ENCODE peak calls at places on chromosomes 3 and 15, in nine cellular contexts. One of them, this sample, is unnamed.

GRCh38 chr3:158748237-158748828 is 16.1 kb upstream of the RARRES1 start:
- DNase-seq in stimulated activated naive CD4-positive, alpha-beta T cell: no peak
- DNase-seq in MM.1S: no peak
- DNase-seq in CD14-positive monocyte: peak
- DNase-seq in RWPE1: no peak
- DNase-seq in activated CD8-positive, alpha-beta memory T cell treated with anti-CD3 and anti-CD28 coated beads, Interleukin-2, amount 50 U/mL, for 48 hours: no peak
- DNase-seq in COLO829: no peak
- DNase-seq in Daoy: no peak
- DNase-seq in aorta: peak
- DNase-seq in this sample: peak

GRCh38 chr3:179969525-179969924 is 67.2 kb downstream of the PEX5L start:
- DNase-seq in stimulated activated naive CD4-positive, alpha-beta T cell: no peak
- DNase-seq in MM.1S: no peak
- DNase-seq in CD14-positive monocyte: no peak
- DNase-seq in RWPE1: peak
- DNase-seq in activated CD8-positive, alpha-beta memory T cell treated with anti-CD3 and anti-CD28 coated beads, Interleukin-2, amount 50 U/mL, for 48 hours: no peak
- DNase-seq in COLO829: no peak
- DNase-seq in Daoy: peak
- DNase-seq in aorta: no peak
- DNase-seq in this sample: no peak

GRCh38 chr3:133745981-133746721 is at the start of gene TF:
- DNase-seq in stimulated activated naive CD4-positive, alpha-beta T cell: no peak
- DNase-seq in MM.1S: no peak
- DNase-seq in CD14-positive monocyte: no peak
- DNase-seq in RWPE1: no peak
- DNase-seq in activated CD8-positive, alpha-beta memory T cell treated with anti-CD3 and anti-CD28 coated beads, Interleukin-2, amount 50 U/mL, for 48 hours: no peak
- DNase-seq in COLO829: peak
- DNase-seq in Daoy: no peak
- DNase-seq in aorta: peak
- DNase-seq in this sample: no peak

GRCh38 chr15:28969511-28970085 is 83.8 kb downstream of the APBA2 start:
- DNase-seq in stimulated activated naive CD4-positive, alpha-beta T cell: no peak
- DNase-seq in MM.1S: no peak
- DNase-seq in CD14-positive monocyte: no peak
- DNase-seq in RWPE1: no peak
- DNase-seq in activated CD8-positive, alpha-beta memory T cell treated with anti-CD3 and anti-CD28 coated beads, Interleukin-2, amount 50 U/mL, for 48 hours: peak
- DNase-seq in COLO829: no peak
- DNase-seq in Daoy: peak
- DNase-seq in aorta: no peak
- DNase-seq in this sample: peak

GRCh38 chr3:197511853-197512635 is 43.7 kb downstream of the BDH1 start:
- DNase-seq in stimulated activated naive CD4-positive, alpha-beta T cell: no peak
- DNase-seq in MM.1S: no peak
- DNase-seq in CD14-positive monocyte: no peak
- DNase-seq in RWPE1: no peak
- DNase-seq in activated CD8-positive, alpha-beta memory T cell treated with anti-CD3 and anti-CD28 coated beads, Interleukin-2, amount 50 U/mL, for 48 hours: no peak
- DNase-seq in COLO829: no peak
- DNase-seq in Daoy: no peak
- DNase-seq in aorta: no peak
- DNase-seq in this sample: no peak

GRCh38 chr3:40323946-40324345 is 14.4 kb downstream of the EIF1B start:
- DNase-seq in stimulated activated naive CD4-positive, alpha-beta T cell: no peak
- DNase-seq in MM.1S: no peak
- DNase-seq in CD14-positive monocyte: no peak
- DNase-seq in RWPE1: no peak
- DNase-seq in activated CD8-positive, alpha-beta memory T cell treated with anti-CD3 and anti-CD28 coated beads, Interleukin-2, amount 50 U/mL, for 48 hours: no peak
- DNase-seq in COLO829: no peak
- DNase-seq in Daoy: no peak
- DNase-seq in aorta: no peak
- DNase-seq in this sample: no peak

GRCh38 chr3:113063126-113063894 is 72.5 kb downstream of the GTPBP8 start:
- DNase-seq in stimulated activated naive CD4-positive, alpha-beta T cell: no peak
- DNase-seq in MM.1S: no peak
- DNase-seq in CD14-positive monocyte: no peak
- DNase-seq in RWPE1: peak
- DNase-seq in activated CD8-positive, alpha-beta memory T cell treated with anti-CD3 and anti-CD28 coated beads, Interleukin-2, amount 50 U/mL, for 48 hours: no peak
- DNase-seq in COLO829: no peak
- DNase-seq in Daoy: peak
- DNase-seq in aorta: no peak
- DNase-seq in this sample: no peak

GRCh38 chr15:42163291-42163690 is 6.9 kb upstream of the PLA2G4F start:
- DNase-seq in stimulated activated naive CD4-positive, alpha-beta T cell: no peak
- DNase-seq in MM.1S: no peak
- DNase-seq in CD14-positive monocyte: no peak
- DNase-seq in RWPE1: no peak
- DNase-seq in activated CD8-positive, alpha-beta memory T cell treated with anti-CD3 and anti-CD28 coated beads, Interleukin-2, amount 50 U/mL, for 48 hours: no peak
- DNase-seq in COLO829: no peak
- DNase-seq in Daoy: no peak
- DNase-seq in aorta: no peak
- DNase-seq in this sample: no peak

GRCh38 chr3:23567917-23568316 is 237.8 kb upstream of the UBE2E1 start:
- DNase-seq in stimulated activated naive CD4-positive, alpha-beta T cell: no peak
- DNase-seq in MM.1S: peak
- DNase-seq in CD14-positive monocyte: no peak
- DNase-seq in RWPE1: peak
- DNase-seq in activated CD8-positive, alpha-beta memory T cell treated with anti-CD3 and anti-CD28 coated beads, Interleukin-2, amount 50 U/mL, for 48 hours: no peak
- DNase-seq in COLO829: peak
- DNase-seq in Daoy: peak
- DNase-seq in aorta: peak
- DNase-seq in this sample: peak

GRCh38 chr3:41431386-41431785 is 232.1 kb downstream of the CTNNB1 start:
- DNase-seq in stimulated activated naive CD4-positive, alpha-beta T cell: no peak
- DNase-seq in MM.1S: no peak
- DNase-seq in CD14-positive monocyte: no peak
- DNase-seq in RWPE1: no peak
- DNase-seq in activated CD8-positive, alpha-beta memory T cell treated with anti-CD3 and anti-CD28 coated beads, Interleukin-2, amount 50 U/mL, for 48 hours: no peak
- DNase-seq in COLO829: no peak
- DNase-seq in Daoy: no peak
- DNase-seq in aorta: no peak
- DNase-seq in this sample: no peak

GRCh38 chr3:188380252-188380651 is 226.3 kb downstream of the LPP start:
- DNase-seq in stimulated activated naive CD4-positive, alpha-beta T cell: no peak
- DNase-seq in MM.1S: no peak
- DNase-seq in CD14-positive monocyte: no peak
- DNase-seq in RWPE1: no peak
- DNase-seq in activated CD8-positive, alpha-beta memory T cell treated with anti-CD3 and anti-CD28 coated beads, Interleukin-2, amount 50 U/mL, for 48 hours: no peak
- DNase-seq in COLO829: no peak
- DNase-seq in Daoy: no peak
- DNase-seq in aorta: no peak
- DNase-seq in this sample: no peak

GRCh38 chr15:66472176-66472999 is 25.2 kb downstream of the SNAPC5 start:
- DNase-seq in stimulated activated naive CD4-positive, alpha-beta T cell: peak
- DNase-seq in MM.1S: peak
- DNase-seq in CD14-positive monocyte: no peak
- DNase-seq in RWPE1: no peak
- DNase-seq in activated CD8-positive, alpha-beta memory T cell treated with anti-CD3 and anti-CD28 coated beads, Interleukin-2, amount 50 U/mL, for 48 hours: no peak
- DNase-seq in COLO829: no peak
- DNase-seq in Daoy: no peak
- DNase-seq in aorta: no peak
- DNase-seq in this sample: peak

GRCh38 chr15:57866149-57866736 is 159.7 kb downstream of the POLR2M start:
- DNase-seq in stimulated activated naive CD4-positive, alpha-beta T cell: peak
- DNase-seq in MM.1S: peak
- DNase-seq in CD14-positive monocyte: peak
- DNase-seq in RWPE1: peak
- DNase-seq in activated CD8-positive, alpha-beta memory T cell treated with anti-CD3 and anti-CD28 coated beads, Interleukin-2, amount 50 U/mL, for 48 hours: peak
- DNase-seq in COLO829: peak
- DNase-seq in Daoy: peak
- DNase-seq in aorta: peak
- DNase-seq in this sample: peak

GRCh38 chr3:8452112-8452511 is 49.5 kb upstream of the LMCD1 start:
- DNase-seq in stimulated activated naive CD4-positive, alpha-beta T cell: no peak
- DNase-seq in MM.1S: no peak
- DNase-seq in CD14-positive monocyte: no peak
- DNase-seq in RWPE1: no peak
- DNase-seq in activated CD8-positive, alpha-beta memory T cell treated with anti-CD3 and anti-CD28 coated beads, Interleukin-2, amount 50 U/mL, for 48 hours: no peak
- DNase-seq in COLO829: no peak
- DNase-seq in Daoy: no peak
- DNase-seq in aorta: no peak
- DNase-seq in this sample: no peak

GRCh38 chr3:114446605-114447004 is 152.8 kb downstream of the TIGIT start:
- DNase-seq in stimulated activated naive CD4-positive, alpha-beta T cell: no peak
- DNase-seq in MM.1S: no peak
- DNase-seq in CD14-positive monocyte: no peak
- DNase-seq in RWPE1: no peak
- DNase-seq in activated CD8-positive, alpha-beta memory T cell treated with anti-CD3 and anti-CD28 coated beads, Interleukin-2, amount 50 U/mL, for 48 hours: no peak
- DNase-seq in COLO829: no peak
- DNase-seq in Daoy: no peak
- DNase-seq in aorta: no peak
- DNase-seq in this sample: no peak

GRCh38 chr3:99882436-99883137 is 64.9 kb downstream of the CMSS1 start:
- DNase-seq in stimulated activated naive CD4-positive, alpha-beta T cell: no peak
- DNase-seq in MM.1S: no peak
- DNase-seq in CD14-positive monocyte: no peak
- DNase-seq in RWPE1: no peak
- DNase-seq in activated CD8-positive, alpha-beta memory T cell treated with anti-CD3 and anti-CD28 coated beads, Interleukin-2, amount 50 U/mL, for 48 hours: no peak
- DNase-seq in COLO829: no peak
- DNase-seq in Daoy: no peak
- DNase-seq in aorta: no peak
- DNase-seq in this sample: no peak

GRCh38 chr3:101081990-101082389 is 88.8 kb upstream of the ABI3BP start:
- DNase-seq in stimulated activated naive CD4-positive, alpha-beta T cell: no peak
- DNase-seq in MM.1S: no peak
- DNase-seq in CD14-positive monocyte: no peak
- DNase-seq in RWPE1: no peak
- DNase-seq in activated CD8-positive, alpha-beta memory T cell treated with anti-CD3 and anti-CD28 coated beads, Interleukin-2, amount 50 U/mL, for 48 hours: no peak
- DNase-seq in COLO829: no peak
- DNase-seq in Daoy: no peak
- DNase-seq in aorta: no peak
- DNase-seq in this sample: no peak

GRCh38 chr3:45345849-45346535 is 42.4 kb upstream of the LARS2 start:
- DNase-seq in stimulated activated naive CD4-positive, alpha-beta T cell: no peak
- DNase-seq in MM.1S: no peak
- DNase-seq in CD14-positive monocyte: no peak
- DNase-seq in RWPE1: no peak
- DNase-seq in activated CD8-positive, alpha-beta memory T cell treated with anti-CD3 and anti-CD28 coated beads, Interleukin-2, amount 50 U/mL, for 48 hours: no peak
- DNase-seq in COLO829: no peak
- DNase-seq in Daoy: no peak
- DNase-seq in aorta: no peak
- DNase-seq in this sample: no peak

GRCh38 chr3:102529452-102529851 is 94.6 kb downstream of the ZPLD1 start:
- DNase-seq in stimulated activated naive CD4-positive, alpha-beta T cell: no peak
- DNase-seq in MM.1S: no peak
- DNase-seq in CD14-positive monocyte: no peak
- DNase-seq in RWPE1: peak
- DNase-seq in activated CD8-positive, alpha-beta memory T cell treated with anti-CD3 and anti-CD28 coated beads, Interleukin-2, amount 50 U/mL, for 48 hours: no peak
- DNase-seq in COLO829: peak
- DNase-seq in Daoy: peak
- DNase-seq in aorta: no peak
- DNase-seq in this sample: peak

GRCh38 chr3:165254812-165255211 is 58.6 kb upstream of the SLITRK3 start:
- DNase-seq in stimulated activated naive CD4-positive, alpha-beta T cell: no peak
- DNase-seq in MM.1S: peak
- DNase-seq in CD14-positive monocyte: no peak
- DNase-seq in RWPE1: peak
- DNase-seq in activated CD8-positive, alpha-beta memory T cell treated with anti-CD3 and anti-CD28 coated beads, Interleukin-2, amount 50 U/mL, for 48 hours: no peak
- DNase-seq in COLO829: peak
- DNase-seq in Daoy: no peak
- DNase-seq in aorta: no peak
- DNase-seq in this sample: no peak

GRCh38 chr3:117998071-117998470 is 1036.6 kb downstream of the IGSF11 start:
- DNase-seq in stimulated activated naive CD4-positive, alpha-beta T cell: no peak
- DNase-seq in MM.1S: no peak
- DNase-seq in CD14-positive monocyte: no peak
- DNase-seq in RWPE1: peak
- DNase-seq in activated CD8-positive, alpha-beta memory T cell treated with anti-CD3 and anti-CD28 coated beads, Interleukin-2, amount 50 U/mL, for 48 hours: no peak
- DNase-seq in COLO829: no peak
- DNase-seq in Daoy: peak
- DNase-seq in aorta: no peak
- DNase-seq in this sample: no peak

GRCh38 chr3:64408770-64409169 is 183.5 kb upstream of the PRICKLE2 start:
- DNase-seq in stimulated activated naive CD4-positive, alpha-beta T cell: no peak
- DNase-seq in MM.1S: no peak
- DNase-seq in CD14-positive monocyte: no peak
- DNase-seq in RWPE1: peak
- DNase-seq in activated CD8-positive, alpha-beta memory T cell treated with anti-CD3 and anti-CD28 coated beads, Interleukin-2, amount 50 U/mL, for 48 hours: no peak
- DNase-seq in COLO829: peak
- DNase-seq in Daoy: no peak
- DNase-seq in aorta: no peak
- DNase-seq in this sample: no peak

GRCh38 chr3:160801386-160802118 is 45.5 kb downstream of the PPM1L start:
- DNase-seq in stimulated activated naive CD4-positive, alpha-beta T cell: no peak
- DNase-seq in MM.1S: no peak
- DNase-seq in CD14-positive monocyte: peak
- DNase-seq in RWPE1: no peak
- DNase-seq in activated CD8-positive, alpha-beta memory T cell treated with anti-CD3 and anti-CD28 coated beads, Interleukin-2, amount 50 U/mL, for 48 hours: peak
- DNase-seq in COLO829: no peak
- DNase-seq in Daoy: peak
- DNase-seq in aorta: peak
- DNase-seq in this sample: no peak

GRCh38 chr3:9649791-9650521 is 651 bp downstream of the MTMR14 start:
- DNase-seq in stimulated activated naive CD4-positive, alpha-beta T cell: no peak
- DNase-seq in MM.1S: no peak
- DNase-seq in CD14-positive monocyte: peak
- DNase-seq in RWPE1: peak
- DNase-seq in activated CD8-positive, alpha-beta memory T cell treated with anti-CD3 and anti-CD28 coated beads, Interleukin-2, amount 50 U/mL, for 48 hours: no peak
- DNase-seq in COLO829: no peak
- DNase-seq in Daoy: no peak
- DNase-seq in aorta: no peak
- DNase-seq in this sample: peak

GRCh38 chr3:150925751-150926201 is 20.5 kb upstream of the MINDY4B start:
- DNase-seq in stimulated activated naive CD4-positive, alpha-beta T cell: peak
- DNase-seq in MM.1S: peak
- DNase-seq in CD14-positive monocyte: peak
- DNase-seq in RWPE1: peak
- DNase-seq in activated CD8-positive, alpha-beta memory T cell treated with anti-CD3 and anti-CD28 coated beads, Interleukin-2, amount 50 U/mL, for 48 hours: peak
- DNase-seq in COLO829: peak
- DNase-seq in Daoy: peak
- DNase-seq in aorta: peak
- DNase-seq in this sample: peak

GRCh38 chr15:81270188-81270587 is 53.8 kb downstream of the STARD5 start:
- DNase-seq in stimulated activated naive CD4-positive, alpha-beta T cell: no peak
- DNase-seq in MM.1S: no peak
- DNase-seq in CD14-positive monocyte: no peak
- DNase-seq in RWPE1: no peak
- DNase-seq in activated CD8-positive, alpha-beta memory T cell treated with anti-CD3 and anti-CD28 coated beads, Interleukin-2, amount 50 U/mL, for 48 hours: no peak
- DNase-seq in COLO829: no peak
- DNase-seq in Daoy: no peak
- DNase-seq in aorta: no peak
- DNase-seq in this sample: no peak

GRCh38 chr15:91116379-91117067 is 16.5 kb downstream of the SV2B start:
- DNase-seq in stimulated activated naive CD4-positive, alpha-beta T cell: no peak
- DNase-seq in MM.1S: peak
- DNase-seq in CD14-positive monocyte: no peak
- DNase-seq in RWPE1: peak
- DNase-seq in activated CD8-positive, alpha-beta memory T cell treated with anti-CD3 and anti-CD28 coated beads, Interleukin-2, amount 50 U/mL, for 48 hours: no peak
- DNase-seq in COLO829: peak
- DNase-seq in Daoy: peak
- DNase-seq in aorta: no peak
- DNase-seq in this sample: peak

GRCh38 chr15:74786659-74787165 is 4.8 kb downstream of the CSK start:
- DNase-seq in stimulated activated naive CD4-positive, alpha-beta T cell: no peak
- DNase-seq in MM.1S: peak
- DNase-seq in CD14-positive monocyte: peak
- DNase-seq in RWPE1: no peak
- DNase-seq in activated CD8-positive, alpha-beta memory T cell treated with anti-CD3 and anti-CD28 coated beads, Interleukin-2, amount 50 U/mL, for 48 hours: no peak
- DNase-seq in COLO829: no peak
- DNase-seq in Daoy: no peak
- DNase-seq in aorta: peak
- DNase-seq in this sample: no peak

GRCh38 chr15:70491183-70491621 is 272.2 kb downstream of the UACA start:
- DNase-seq in stimulated activated naive CD4-positive, alpha-beta T cell: no peak
- DNase-seq in MM.1S: no peak
- DNase-seq in CD14-positive monocyte: peak
- DNase-seq in RWPE1: no peak
- DNase-seq in activated CD8-positive, alpha-beta memory T cell treated with anti-CD3 and anti-CD28 coated beads, Interleukin-2, amount 50 U/mL, for 48 hours: no peak
- DNase-seq in COLO829: no peak
- DNase-seq in Daoy: no peak
- DNase-seq in aorta: peak
- DNase-seq in this sample: no peak

GRCh38 chr3:59444293-59444671 is 394.5 kb upstream of the CFAP20DC start:
- DNase-seq in stimulated activated naive CD4-positive, alpha-beta T cell: no peak
- DNase-seq in MM.1S: no peak
- DNase-seq in CD14-positive monocyte: no peak
- DNase-seq in RWPE1: no peak
- DNase-seq in activated CD8-positive, alpha-beta memory T cell treated with anti-CD3 and anti-CD28 coated beads, Interleukin-2, amount 50 U/mL, for 48 hours: no peak
- DNase-seq in COLO829: no peak
- DNase-seq in Daoy: no peak
- DNase-seq in aorta: no peak
- DNase-seq in this sample: no peak

GRCh38 chr3:60445416-60445815 is 805.8 kb downstream of the FHIT start:
- DNase-seq in stimulated activated naive CD4-positive, alpha-beta T cell: no peak
- DNase-seq in MM.1S: no peak
- DNase-seq in CD14-positive monocyte: no peak
- DNase-seq in RWPE1: no peak
- DNase-seq in activated CD8-positive, alpha-beta memory T cell treated with anti-CD3 and anti-CD28 coated beads, Interleukin-2, amount 50 U/mL, for 48 hours: no peak
- DNase-seq in COLO829: no peak
- DNase-seq in Daoy: no peak
- DNase-seq in aorta: no peak
- DNase-seq in this sample: no peak